ENCODE peak calls at places on chromosome 21, in ten cellular contexts. One of them, this sample, is unnamed.

GRCh38 chr21:43333301-43334062 is 93.4 kb downstream of the SIK1 start:
- DNase-seq in non-pigmented ciliary epithelial cell: peak
- DNase-seq in GM13976: no peak
- DNase-seq in stomach: peak
- DNase-seq in HS-27A: peak
- DNase-seq in T-helper 2 cell: no peak
- DNase-seq in AG09319: peak
- DNase-seq in fibroblast of pulmonary artery: peak
- DNase-seq in activated CD4-positive, alpha-beta T cell treated with anti-CD3 and anti-CD28 coated beads for 4 hours: no peak
- DNase-seq in NB4: no peak
- DNase-seq in this sample: peak

GRCh38 chr21:34811368-34811767 is 142.6 kb downstream of the CLIC6 start:
- DNase-seq in GM13976: no peak
- DNase-seq in HS-27A: no peak
- DNase-seq in stomach: no peak
- DNase-seq in T-helper 2 cell: no peak
- DNase-seq in AG09319: no peak
- DNase-seq in fibroblast of pulmonary artery: no peak
- DNase-seq in non-pigmented ciliary epithelial cell: no peak
- DNase-seq in activated CD4-positive, alpha-beta T cell treated with anti-CD3 and anti-CD28 coated beads for 4 hours: no peak
- DNase-seq in NB4: no peak
- DNase-seq in this sample: no peak

GRCh38 chr21:15849925-15850324 is 120.1 kb downstream of the USP25 start:
- DNase-seq in NB4: no peak
- DNase-seq in HS-27A: no peak
- DNase-seq in T-helper 2 cell: no peak
- DNase-seq in fibroblast of pulmonary artery: no peak
- DNase-seq in non-pigmented ciliary epithelial cell: no peak
- DNase-seq in activated CD4-positive, alpha-beta T cell treated with anti-CD3 and anti-CD28 coated beads for 4 hours: no peak
- DNase-seq in AG09319: no peak
- DNase-seq in stomach: no peak
- DNase-seq in GM13976: no peak
- DNase-seq in this sample: no peak

GRCh38 chr21:35940074-35940927 is 120.0 kb downstream of the SETD4 start:
- DNase-seq in stomach: peak
- DNase-seq in T-helper 2 cell: no peak
- DNase-seq in activated CD4-positive, alpha-beta T cell treated with anti-CD3 and anti-CD28 coated beads for 4 hours: no peak
- DNase-seq in AG09319: peak
- DNase-seq in GM13976: peak
- DNase-seq in NB4: peak
- DNase-seq in non-pigmented ciliary epithelial cell: no peak
- DNase-seq in fibroblast of pulmonary artery: peak
- DNase-seq in HS-27A: no peak
- DNase-seq in this sample: peak

GRCh38 chr21:35995522-35996088 is 64.7 kb downstream of the SETD4 start:
- DNase-seq in HS-27A: no peak
- DNase-seq in non-pigmented ciliary epithelial cell: no peak
- DNase-seq in AG09319: no peak
- DNase-seq in GM13976: no peak
- DNase-seq in activated CD4-positive, alpha-beta T cell treated with anti-CD3 and anti-CD28 coated beads for 4 hours: no peak
- DNase-seq in NB4: no peak
- DNase-seq in T-helper 2 cell: no peak
- DNase-seq in stomach: no peak
- DNase-seq in fibroblast of pulmonary artery: no peak
- DNase-seq in this sample: no peak

GRCh38 chr21:43318841-43319781 is 107.8 kb downstream of the SIK1 start:
- DNase-seq in T-helper 2 cell: no peak
- DNase-seq in AG09319: no peak
- DNase-seq in NB4: peak
- DNase-seq in HS-27A: no peak
- DNase-seq in activated CD4-positive, alpha-beta T cell treated with anti-CD3 and anti-CD28 coated beads for 4 hours: no peak
- DNase-seq in non-pigmented ciliary epithelial cell: no peak
- DNase-seq in stomach: no peak
- DNase-seq in GM13976: no peak
- DNase-seq in fibroblast of pulmonary artery: peak
- DNase-seq in this sample: no peak

GRCh38 chr21:39073717-39074116 is 109.5 kb downstream of the PSMG1 start:
- DNase-seq in NB4: no peak
- DNase-seq in GM13976: no peak
- DNase-seq in T-helper 2 cell: no peak
- DNase-seq in activated CD4-positive, alpha-beta T cell treated with anti-CD3 and anti-CD28 coated beads for 4 hours: no peak
- DNase-seq in HS-27A: no peak
- DNase-seq in fibroblast of pulmonary artery: no peak
- DNase-seq in stomach: no peak
- DNase-seq in non-pigmented ciliary epithelial cell: no peak
- DNase-seq in AG09319: no peak
- DNase-seq in this sample: no peak

GRCh38 chr21:35015435-35016024 is 33.6 kb downstream of the RUNX1 start:
- DNase-seq in GM13976: no peak
- DNase-seq in activated CD4-positive, alpha-beta T cell treated with anti-CD3 and anti-CD28 coated beads for 4 hours: peak
- DNase-seq in NB4: no peak
- DNase-seq in non-pigmented ciliary epithelial cell: no peak
- DNase-seq in T-helper 2 cell: no peak
- DNase-seq in fibroblast of pulmonary artery: no peak
- DNase-seq in stomach: no peak
- DNase-seq in HS-27A: no peak
- DNase-seq in AG09319: no peak
- DNase-seq in this sample: no peak

GRCh38 chr21:17610862-17611261 is 1.8 kb downstream of the BTG3 start:
- DNase-seq in HS-27A: no peak
- DNase-seq in NB4: peak
- DNase-seq in activated CD4-positive, alpha-beta T cell treated with anti-CD3 and anti-CD28 coated beads for 4 hours: peak
- DNase-seq in fibroblast of pulmonary artery: peak
- DNase-seq in AG09319: no peak
- DNase-seq in T-helper 2 cell: no peak
- DNase-seq in non-pigmented ciliary epithelial cell: no peak
- DNase-seq in stomach: peak
- DNase-seq in GM13976: no peak
- DNase-seq in this sample: peak

GRCh38 chr21:29928537-29928936 is 11.3 kb downstream of the GRIK1 start:
- DNase-seq in GM13976: no peak
- DNase-seq in non-pigmented ciliary epithelial cell: no peak
- DNase-seq in fibroblast of pulmonary artery: no peak
- DNase-seq in NB4: no peak
- DNase-seq in T-helper 2 cell: no peak
- DNase-seq in activated CD4-positive, alpha-beta T cell treated with anti-CD3 and anti-CD28 coated beads for 4 hours: no peak
- DNase-seq in HS-27A: no peak
- DNase-seq in stomach: no peak
- DNase-seq in AG09319: no peak
- DNase-seq in this sample: no peak

GRCh38 chr21:16302851-16303282 is 573.1 kb downstream of the USP25 start:
- DNase-seq in non-pigmented ciliary epithelial cell: no peak
- DNase-seq in NB4: no peak
- DNase-seq in stomach: no peak
- DNase-seq in GM13976: no peak
- DNase-seq in AG09319: no peak
- DNase-seq in activated CD4-positive, alpha-beta T cell treated with anti-CD3 and anti-CD28 coated beads for 4 hours: no peak
- DNase-seq in HS-27A: no peak
- DNase-seq in fibroblast of pulmonary artery: peak
- DNase-seq in T-helper 2 cell: no peak
- DNase-seq in this sample: no peak

GRCh38 chr21:36699026-36699545 is at the start of gene SIM2:
- DNase-seq in activated CD4-positive, alpha-beta T cell treated with anti-CD3 and anti-CD28 coated beads for 4 hours: no peak
- DNase-seq in HS-27A: peak
- DNase-seq in NB4: no peak
- DNase-seq in AG09319: no peak
- DNase-seq in T-helper 2 cell: no peak
- DNase-seq in GM13976: peak
- DNase-seq in fibroblast of pulmonary artery: peak
- DNase-seq in stomach: peak
- DNase-seq in non-pigmented ciliary epithelial cell: no peak
- DNase-seq in this sample: no peak

GRCh38 chr21:37828515-37828914 is 87.7 kb downstream of the KCNJ6 start:
- DNase-seq in NB4: no peak
- DNase-seq in AG09319: no peak
- DNase-seq in GM13976: no peak
- DNase-seq in fibroblast of pulmonary artery: no peak
- DNase-seq in non-pigmented ciliary epithelial cell: no peak
- DNase-seq in HS-27A: no peak
- DNase-seq in T-helper 2 cell: no peak
- DNase-seq in activated CD4-positive, alpha-beta T cell treated with anti-CD3 and anti-CD28 coated beads for 4 hours: no peak
- DNase-seq in stomach: no peak
- DNase-seq in this sample: no peak

GRCh38 chr21:42777757-42778344 is 101.5 kb downstream of the WDR4 start:
- DNase-seq in NB4: no peak
- DNase-seq in fibroblast of pulmonary artery: no peak
- DNase-seq in T-helper 2 cell: no peak
- DNase-seq in non-pigmented ciliary epithelial cell: no peak
- DNase-seq in activated CD4-positive, alpha-beta T cell treated with anti-CD3 and anti-CD28 coated beads for 4 hours: no peak
- DNase-seq in HS-27A: no peak
- DNase-seq in GM13976: peak
- DNase-seq in AG09319: no peak
- DNase-seq in stomach: no peak
- DNase-seq in this sample: no peak

GRCh38 chr21:32328595-32328994 is 29.9 kb downstream of the MRAP start:
- DNase-seq in activated CD4-positive, alpha-beta T cell treated with anti-CD3 and anti-CD28 coated beads for 4 hours: no peak
- DNase-seq in NB4: no peak
- DNase-seq in stomach: no peak
- DNase-seq in AG09319: no peak
- DNase-seq in non-pigmented ciliary epithelial cell: no peak
- DNase-seq in T-helper 2 cell: no peak
- DNase-seq in fibroblast of pulmonary artery: peak
- DNase-seq in GM13976: no peak
- DNase-seq in HS-27A: no peak
- DNase-seq in this sample: no peak

GRCh38 chr21:38660333-38661295 is 145.1 kb upstream of the ETS2 start:
- DNase-seq in AG09319: no peak
- DNase-seq in fibroblast of pulmonary artery: no peak
- DNase-seq in NB4: peak
- DNase-seq in stomach: no peak
- DNase-seq in non-pigmented ciliary epithelial cell: no peak
- DNase-seq in T-helper 2 cell: no peak
- DNase-seq in GM13976: peak
- DNase-seq in HS-27A: no peak
- DNase-seq in activated CD4-positive, alpha-beta T cell treated with anti-CD3 and anti-CD28 coated beads for 4 hours: peak
- DNase-seq in this sample: no peak

GRCh38 chr21:44845418-44846200 is 27.7 kb upstream of the SUMO3 start:
- DNase-seq in non-pigmented ciliary epithelial cell: no peak
- DNase-seq in HS-27A: no peak
- DNase-seq in T-helper 2 cell: peak
- DNase-seq in AG09319: no peak
- DNase-seq in activated CD4-positive, alpha-beta T cell treated with anti-CD3 and anti-CD28 coated beads for 4 hours: peak
- DNase-seq in NB4: peak
- DNase-seq in fibroblast of pulmonary artery: peak
- DNase-seq in stomach: peak
- DNase-seq in GM13976: peak
- DNase-seq in this sample: peak

GRCh38 chr21:16589046-16589445 is 859.3 kb downstream of the USP25 start:
- DNase-seq in AG09319: no peak
- DNase-seq in non-pigmented ciliary epithelial cell: no peak
- DNase-seq in fibroblast of pulmonary artery: no peak
- DNase-seq in GM13976: no peak
- DNase-seq in activated CD4-positive, alpha-beta T cell treated with anti-CD3 and anti-CD28 coated beads for 4 hours: no peak
- DNase-seq in stomach: no peak
- DNase-seq in HS-27A: no peak
- DNase-seq in NB4: no peak
- DNase-seq in T-helper 2 cell: no peak
- DNase-seq in this sample: no peak

GRCh38 chr21:31334648-31335121 is 9.4 kb downstream of the TIAM1 start:
- DNase-seq in AG09319: no peak
- DNase-seq in NB4: no peak
- DNase-seq in non-pigmented ciliary epithelial cell: no peak
- DNase-seq in activated CD4-positive, alpha-beta T cell treated with anti-CD3 and anti-CD28 coated beads for 4 hours: no peak
- DNase-seq in fibroblast of pulmonary artery: no peak
- DNase-seq in stomach: peak
- DNase-seq in HS-27A: no peak
- DNase-seq in GM13976: no peak
- DNase-seq in T-helper 2 cell: no peak
- DNase-seq in this sample: no peak

GRCh38 chr21:45318146-45318555 is 30.5 kb upstream of the POFUT2 start:
- DNase-seq in fibroblast of pulmonary artery: no peak
- DNase-seq in AG09319: no peak
- DNase-seq in non-pigmented ciliary epithelial cell: no peak
- DNase-seq in stomach: no peak
- DNase-seq in T-helper 2 cell: no peak
- DNase-seq in HS-27A: no peak
- DNase-seq in GM13976: no peak
- DNase-seq in activated CD4-positive, alpha-beta T cell treated with anti-CD3 and anti-CD28 coated beads for 4 hours: no peak
- DNase-seq in NB4: no peak
- DNase-seq in this sample: no peak

GRCh38 chr21:15343066-15343465 is 278.3 kb upstream of the NRIP1 start:
- DNase-seq in AG09319: no peak
- DNase-seq in stomach: no peak
- DNase-seq in NB4: no peak
- DNase-seq in fibroblast of pulmonary artery: peak
- DNase-seq in T-helper 2 cell: no peak
- DNase-seq in non-pigmented ciliary epithelial cell: peak
- DNase-seq in GM13976: no peak
- DNase-seq in HS-27A: no peak
- DNase-seq in activated CD4-positive, alpha-beta T cell treated with anti-CD3 and anti-CD28 coated beads for 4 hours: no peak
- DNase-seq in this sample: no peak

GRCh38 chr21:36866419-36866818 is 100.0 kb downstream of the HLCS start:
- DNase-seq in HS-27A: no peak
- DNase-seq in activated CD4-positive, alpha-beta T cell treated with anti-CD3 and anti-CD28 coated beads for 4 hours: no peak
- DNase-seq in NB4: no peak
- DNase-seq in AG09319: no peak
- DNase-seq in T-helper 2 cell: no peak
- DNase-seq in fibroblast of pulmonary artery: no peak
- DNase-seq in stomach: no peak
- DNase-seq in GM13976: no peak
- DNase-seq in non-pigmented ciliary epithelial cell: no peak
- DNase-seq in this sample: no peak

GRCh38 chr21:31667639-31668038 is 8.1 kb downstream of the SOD1 start:
- DNase-seq in non-pigmented ciliary epithelial cell: no peak
- DNase-seq in NB4: no peak
- DNase-seq in activated CD4-positive, alpha-beta T cell treated with anti-CD3 and anti-CD28 coated beads for 4 hours: no peak
- DNase-seq in AG09319: no peak
- DNase-seq in fibroblast of pulmonary artery: no peak
- DNase-seq in stomach: no peak
- DNase-seq in HS-27A: no peak
- DNase-seq in GM13976: no peak
- DNase-seq in T-helper 2 cell: no peak
- DNase-seq in this sample: no peak

GRCh38 chr21:44496900-44497550 is 41.7 kb downstream of the LRRC3 start:
- DNase-seq in GM13976: no peak
- DNase-seq in activated CD4-positive, alpha-beta T cell treated with anti-CD3 and anti-CD28 coated beads for 4 hours: no peak
- DNase-seq in fibroblast of pulmonary artery: no peak
- DNase-seq in NB4: no peak
- DNase-seq in AG09319: no peak
- DNase-seq in non-pigmented ciliary epithelial cell: no peak
- DNase-seq in T-helper 2 cell: no peak
- DNase-seq in stomach: no peak
- DNase-seq in HS-27A: no peak
- DNase-seq in this sample: no peak

GRCh38 chr21:27213328-27213727 is 246.4 kb upstream of the ADAMTS5 start:
- DNase-seq in T-helper 2 cell: no peak
- DNase-seq in stomach: no peak
- DNase-seq in HS-27A: no peak
- DNase-seq in NB4: no peak
- DNase-seq in activated CD4-positive, alpha-beta T cell treated with anti-CD3 and anti-CD28 coated beads for 4 hours: no peak
- DNase-seq in GM13976: no peak
- DNase-seq in fibroblast of pulmonary artery: peak
- DNase-seq in non-pigmented ciliary epithelial cell: no peak
- DNase-seq in AG09319: no peak
- DNase-seq in this sample: no peak

GRCh38 chr21:42765656-42766055 is 112.2 kb downstream of the PDE9A start:
- DNase-seq in HS-27A: no peak
- DNase-seq in stomach: no peak
- DNase-seq in GM13976: no peak
- DNase-seq in activated CD4-positive, alpha-beta T cell treated with anti-CD3 and anti-CD28 coated beads for 4 hours: no peak
- DNase-seq in fibroblast of pulmonary artery: no peak
- DNase-seq in AG09319: no peak
- DNase-seq in NB4: no peak
- DNase-seq in non-pigmented ciliary epithelial cell: no peak
- DNase-seq in T-helper 2 cell: no peak
- DNase-seq in this sample: no peak

GRCh38 chr21:27017251-27017650 is 50.4 kb upstream of the ADAMTS5 start:
- DNase-seq in AG09319: no peak
- DNase-seq in T-helper 2 cell: no peak
- DNase-seq in fibroblast of pulmonary artery: peak
- DNase-seq in GM13976: no peak
- DNase-seq in NB4: no peak
- DNase-seq in non-pigmented ciliary epithelial cell: no peak
- DNase-seq in stomach: no peak
- DNase-seq in activated CD4-positive, alpha-beta T cell treated with anti-CD3 and anti-CD28 coated beads for 4 hours: no peak
- DNase-seq in HS-27A: no peak
- DNase-seq in this sample: no peak

GRCh38 chr21:45040739-45041138 is 33.6 kb upstream of the ADARB1 start:
- DNase-seq in non-pigmented ciliary epithelial cell: no peak
- DNase-seq in stomach: no peak
- DNase-seq in AG09319: no peak
- DNase-seq in GM13976: no peak
- DNase-seq in activated CD4-positive, alpha-beta T cell treated with anti-CD3 and anti-CD28 coated beads for 4 hours: no peak
- DNase-seq in T-helper 2 cell: no peak
- DNase-seq in fibroblast of pulmonary artery: no peak
- DNase-seq in NB4: no peak
- DNase-seq in HS-27A: no peak
- DNase-seq in this sample: no peak

This sample was measured in body of pancreas.